ENCODE peak calls at places on chromosomes 5 and 9, in five cellular contexts. H is AG04450, T is IMR-90, E is SK-N-SH, L is AG09319. I is an unnamed sample.

GRCh38 chr5:153670081-153670480 is 179.6 kb downstream of the GRIA1 start:
- DNase-seq in H (no peak), E (no peak), L (no peak), T (no peak), I (no peak)

GRCh38 chr9:135520916-135521607 is at the start of gene LCN1:
- DNase-seq in E (no peak), T (no peak), H (no peak), L (no peak), I (no peak)

GRCh38 chr9:127541176-127541575 is 70.9 kb upstream of the STXBP1 start:
- DNase-seq in T (no peak), E (no peak), H (no peak), L (no peak), I (no peak)

GRCh38 chr5:38376404-38376803 is 118.0 kb downstream of the EGFLAM start:
- DNase-seq in H (no peak), T (no peak), L (no peak), E (no peak), I (no peak)

GRCh38 chr9:86669442-86669841 is 277.9 kb downstream of the GAS1 start:
- DNase-seq in L (no peak), E (no peak), H (no peak), T (no peak), I (no peak)

GRCh38 chr9:135704366-135704947 is 2.5 kb downstream of the KCNT1 start:
- DNase-seq in L (no peak), H (no peak), T (no peak), E (peak; percentile 77), I (no peak)

GRCh38 chr9:92726348-92726747 is 38.3 kb downstream of the BICD2 start:
- DNase-seq in E (no peak), H (no peak), L (no peak), T (no peak), I (no peak)

GRCh38 chr5:132640613-132641012 is 17.4 kb upstream of the IL13 start:
- DNase-seq in E (no peak), L (no peak), T (no peak), H (no peak), I (no peak)

GRCh38 chr5:67636091-67636490 is 439.5 kb upstream of the CD180 start:
- DNase-seq in E (no peak), T (no peak), L (no peak), H (no peak), I (no peak)

GRCh38 chr9:120612218-120612617 is 32.3 kb upstream of the CDK5RAP2 start:
- DNase-seq in L (no peak), H (no peak), T (peak; percentile 4), E (no peak), I (no peak)

GRCh38 chr5:168978015-168978414 is 322.9 kb downstream of the SLIT3 start:
- DNase-seq in L (peak; percentile 34), T (peak; percentile 1), E (no peak), H (no peak), I (no peak)

GRCh38 chr5:78699565-78700143 is 51.1 kb upstream of the LHFPL2 start:
- DNase-seq in H (peak; percentile 74), T (peak; percentile 97), L (peak; percentile 57), E (no peak), I (peak; percentile 96)

GRCh38 chr5:179679014-179679674 is 1.7 kb downstream of the CBY3 start:
- DNase-seq in T (peak; percentile 40), E (peak; percentile 66), L (no peak), H (no peak), I (peak; percentile 57)

GRCh38 chr9:93786204-93786603 is 169.0 kb downstream of the BARX1 start:
- DNase-seq in T (no peak), H (no peak), E (no peak), L (no peak), I (no peak)

GRCh38 chr9:69307446-69308216 is 17.4 kb upstream of the ENTREP1 start:
- DNase-seq in T (peak; percentile 55), H (peak; percentile 30), E (no peak), L (no peak), I (peak; percentile 68)

GRCh38 chr5:154765396-154765925 is 10.3 kb downstream of the LARP1 start:
- DNase-seq in E (no peak), L (no peak), T (no peak), H (no peak), I (no peak)

GRCh38 chr5:8456846-8457186 is 587.9 kb downstream of the MTRR start:
- DNase-seq in H (no peak), E (no peak), L (peak; percentile 28), T (peak; percentile 3), I (no peak)

GRCh38 chr9:106704056-106704625 is 158.8 kb upstream of the ZNF462 start:
- DNase-seq in T (no peak), L (no peak), E (no peak), H (no peak), I (no peak)

GRCh38 chr9:135605238-135605781 is 34.0 kb downstream of the GLT6D1 start:
- DNase-seq in E (peak; percentile 15), H (no peak), L (no peak), T (no peak), I (no peak)

GRCh38 chr5:31948006-31948405 is 226.1 kb downstream of the GOLPH3 start:
- DNase-seq in L (no peak), H (no peak), E (no peak), T (no peak), I (no peak)

GRCh38 chr5:107553063-107553676 is 117.6 kb downstream of the EFNA5 start:
- DNase-seq in E (no peak), H (no peak), T (peak; percentile 15), L (no peak), I (peak; percentile 72)

GRCh38 chr9:93288891-93289883 is 105.2 kb downstream of the WNK2 start:
- DNase-seq in E (peak; percentile 27), T (peak; percentile 62), L (no peak), H (no peak), I (peak; percentile 9)

DNA sequence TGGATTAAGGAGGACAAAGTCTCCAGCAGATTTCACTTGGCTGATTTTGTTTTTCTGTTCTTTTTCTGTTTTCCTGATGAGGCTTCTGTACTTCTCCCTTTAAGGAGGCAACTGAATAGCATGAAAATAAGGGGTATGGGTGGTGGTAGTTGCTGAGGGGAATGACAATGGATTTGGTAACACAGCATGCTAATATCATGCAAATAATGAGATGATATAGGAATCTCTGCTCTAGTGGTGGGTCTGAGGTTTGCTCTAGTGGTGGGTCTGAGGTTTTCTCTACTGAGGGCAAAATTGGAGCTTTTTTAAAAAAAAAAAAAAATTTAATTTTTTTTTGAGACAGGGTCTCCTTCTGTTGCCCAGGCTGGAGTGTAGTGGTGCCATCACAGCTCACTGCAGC is 139.7 kb downstream of the C9orf152 start:
- DNase-seq in L (no peak), H (no peak), E (no peak), T (no peak), I (no peak)
- TF ChIP-seq CTCF in L (no peak), H (no peak), E (no peak), T (no peak), I (no peak)

GRCh38 chr9:131348631-131349521 is 45.0 kb upstream of the PRRC2B start:
- DNase-seq in T (no peak), H (no peak), E (no peak), L (no peak), I (no peak)
- TF ChIP-seq CTCF in T (peak; percentile 10), H (peak; percentile 29), E (peak; percentile 29), L (no peak), I (peak; percentile 47)

GRCh38 chr9:70488098-70488792 is 73.8 kb upstream of the KLF9 start:
- DNase-seq in T (peak; percentile 39), E (no peak), H (no peak), L (no peak), I (no peak)

GRCh38 chr9:70490478-70490877 is 76.0 kb upstream of the KLF9 start:
- DNase-seq in E (no peak), H (no peak), L (no peak), T (no peak), I (no peak)

GRCh38 chr9:70486127-70486526 is 71.7 kb upstream of the KLF9 start:
- DNase-seq in H (no peak), E (no peak), T (no peak), L (no peak), I (no peak)

GRCh38 chr9:70491798-70492736 is 77.6 kb upstream of the KLF9 start:
- DNase-seq in L (no peak), E (no peak), H (no peak), T (no peak), I (no peak)

GRCh38 chr9:70488793-70489105 is 74.3 kb upstream of the KLF9 start:
- DNase-seq in H (no peak), L (no peak), T (no peak), E (no peak), I (no peak)
- TF ChIP-seq CTCF in H (no peak), L (no peak), T (no peak), E (no peak), I (no peak)

DNA sequence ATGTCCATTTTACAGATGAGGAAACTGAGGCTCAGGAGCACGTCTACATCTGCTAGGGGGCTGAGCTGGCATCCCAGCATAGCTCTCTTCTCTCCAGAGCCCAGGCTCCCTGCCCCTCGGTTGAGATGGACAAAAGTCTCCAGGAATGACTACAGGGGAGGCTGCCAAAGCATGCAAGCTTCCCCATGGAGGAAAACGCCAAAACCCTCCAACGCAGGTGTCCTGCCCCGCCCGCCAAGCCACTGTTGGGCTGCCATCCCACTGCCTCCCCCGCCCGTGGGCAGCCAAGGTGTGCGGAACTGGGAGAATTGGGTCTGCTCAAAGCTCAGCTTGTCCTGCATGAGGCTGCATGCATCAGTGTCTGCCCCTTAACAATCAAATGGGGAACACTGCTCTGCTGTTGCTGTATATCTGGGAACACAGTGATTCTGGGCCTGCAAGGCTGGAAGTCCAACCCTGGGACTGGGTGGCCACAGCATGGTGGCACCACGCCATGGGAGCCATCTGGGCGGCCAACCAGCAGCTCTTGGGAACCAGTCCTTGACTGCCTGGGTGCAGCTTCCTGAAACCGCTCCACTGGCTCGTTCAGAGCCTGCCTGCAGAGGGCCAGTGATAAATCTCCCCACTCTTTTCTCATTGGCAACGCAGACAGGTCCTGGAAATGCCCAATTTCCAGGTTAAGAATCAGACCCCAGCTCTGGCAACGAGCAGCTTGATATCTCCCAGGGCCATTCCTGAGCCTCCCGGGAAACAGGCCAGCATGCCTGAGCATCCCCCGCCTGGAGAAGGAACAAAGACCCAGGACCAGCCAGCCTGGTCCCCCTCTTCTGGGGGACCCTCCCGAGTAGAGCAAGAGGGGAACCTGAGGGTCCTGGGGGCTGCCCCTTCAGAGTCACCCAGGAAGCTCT is 3.5 kb downstream of the RALGDS start:
- DNase-seq in H (no peak), T (no peak), E (peak; percentile 69), L (no peak), I (no peak)
- TF ChIP-seq CTCF in H (no peak), T (no peak), E (no peak), L (no peak), I (no peak)

GRCh38 chr9:37984672-37985611 is 81.0 kb upstream of the SLC25A51 start:
- DNase-seq in H (no peak), E (no peak), T (peak; percentile 72), L (no peak), I (peak; percentile 77)
- TF ChIP-seq CTCF in H (peak; percentile 11), E (peak; percentile 25), T (no peak), L (no peak), I (peak; percentile 29)

GRCh38 chr5:5403736-5404135 is 18.7 kb upstream of the ICE1 start:
- DNase-seq in L (no peak), E (no peak), T (no peak), H (no peak), I (no peak)

DNA sequence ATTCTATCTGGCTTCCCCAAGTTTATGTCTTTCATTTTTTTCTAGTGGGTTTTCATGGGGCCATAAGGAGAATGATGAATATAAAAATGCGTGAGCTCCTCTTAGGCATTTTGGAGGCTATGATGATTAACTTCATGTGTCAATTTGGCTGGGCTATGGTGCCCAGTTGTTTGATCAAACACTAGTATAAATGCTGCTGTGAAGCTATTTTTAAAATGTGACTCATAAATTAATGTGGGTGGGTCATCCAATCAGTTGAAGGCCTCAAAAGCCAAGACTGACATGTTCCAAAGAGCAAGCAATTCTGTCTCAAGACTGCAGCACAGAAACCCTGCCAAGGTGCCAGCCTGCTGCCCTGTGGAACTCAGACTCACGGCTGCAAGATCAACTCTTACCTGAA is 24.4 kb upstream of the ICE1 start:
- DNase-seq in E (no peak), T (no peak), L (no peak), H (no peak), I (no peak)
- TF ChIP-seq CTCF in E (no peak), T (no peak), L (no peak), H (no peak), I (no peak)

I was measured in brain microvascular endothelial cell.